ENCODE peak calls at places on chromosomes 11 and 22, in five cellular contexts. P, O, B, D and T are unnamed samples. For H3K4me1, the result is how much of the 10 kb centered on the place peaks cover.

GRCh38 chr22:17844150-17844549 is 69.9 kb upstream of the BID start:
- DNase-seq in P (no peak), O (no peak), B (no peak), D (no peak), T (no peak)

GRCh38 chr11:12429155-12429554 is 51.8 kb downstream of the PARVA start:
- DNase-seq in P (no peak), O (no peak), B (no peak), D (no peak), T (no peak)

GRCh38 chr11:17343907-17344306 is 7.7 kb upstream of the NCR3LG1 start:
- DNase-seq in P (peak), O (peak), B (no peak), D (no peak), T (no peak)

GRCh38 chr22:47172771-47173534 is 410.5 kb downstream of the TBC1D22A start:
- DNase-seq in P (no peak), O (no peak), B (no peak), D (no peak), T (no peak)

GRCh38 chr22:45312856-45313255 is 3.1 kb downstream of the FAM118A start:
- DNase-seq in P (no peak), O (no peak), B (no peak), D (no peak), T (no peak)

GRCh38 chr11:134282121-134283045 is 6.2 kb downstream of the GLB1L3 start:
- DNase-seq in P (no peak), O (no peak), B (no peak), D (no peak), T (peak)

GRCh38 chr11:116852261-116853125 is 15.1 kb upstream of the APOA1 start:
- DNase-seq in P (no peak), O (peak), B (no peak), D (no peak), T (no peak)

GRCh38 chr22:34070051-34070450 is 149.8 kb upstream of the LARGE1 start:
- DNase-seq in P (no peak), O (no peak), B (no peak), D (no peak), T (no peak)

GRCh38 chr11:61129608-61130523 is 27.6 kb downstream of the CD5 start:
- DNase-seq in P (peak), O (peak), B (peak), D (peak), T (peak)

GRCh38 chr22:45235851-45236342 is 4.8 kb downstream of the KIAA0930 start:
- DNase-seq in P (no peak), O (no peak), B (no peak), D (no peak), T (no peak)

GRCh38 chr11:122900803-122901202 is 18.2 kb downstream of the JHY start:
- DNase-seq in P (no peak), O (no peak), B (no peak), D (no peak), T (no peak)

GRCh38 chr11:606245-606644 is 9.5 kb downstream of the IRF7 start:
- DNase-seq in P (no peak), O (peak), B (no peak), D (no peak), T (no peak)

GRCh38 chr11:117172678-117173421 is 5.7 kb upstream of the SIDT2 start:
- DNase-seq in P (no peak), O (no peak), B (peak), D (no peak), T (no peak)

GRCh38 chr11:12246169-12246568 is 131.2 kb upstream of the PARVA start:
- DNase-seq in P (no peak), O (no peak), B (no peak), D (no peak), T (no peak)

GRCh38 chr11:57478971-57479663 is 18.8 kb downstream of the RTN4RL2 start:
- DNase-seq in P (no peak), O (no peak), B (no peak), D (no peak), T (no peak)

GRCh38 chr11:57896641-57897145 is 127.0 kb upstream of the OR9Q1 start:
- DNase-seq in P (no peak), O (no peak), B (no peak), D (no peak), T (no peak)

GRCh38 chr11:8250981-8251620 is 12.6 kb downstream of the LMO1 start:
- DNase-seq in P (no peak), O (no peak), B (no peak), D (no peak), T (no peak)

GRCh38 chr11:59197990-59198389 is 14.7 kb downstream of the MPEG1 start:
- DNase-seq in P (no peak), O (peak), B (no peak), D (peak), T (peak)

GRCh38 chr11:87754685-87755084 is 420.6 kb downstream of the RAB38 start:
- DNase-seq in P (no peak), O (no peak), B (no peak), D (no peak), T (no peak)

GRCh38 chr22:28800308-28801041 is at the start of gene XBP1:
- DNase-seq in P (peak), O (peak), B (peak), D (peak), T (peak)

GRCh38 chr11:65182258-65183170 is 786 bp downstream of the CAPN1 start:
- DNase-seq in P (peak), O (peak), B (no peak), D (no peak), T (no peak)

GRCh38 chr11:876550-876949 is 33.9 kb downstream of the TSPAN4 start:
- DNase-seq in P (no peak), O (peak), B (no peak), D (no peak), T (no peak)

GRCh38 chr22:32016081-32016480 is 27.0 kb upstream of the SLC5A1 start:
- DNase-seq in P (no peak), O (no peak), B (no peak), D (no peak), T (no peak)
- H3K4me1 ChIP-seq in P (under half), O (under half), B (under half), D (under half), T (under half)

DNA sequence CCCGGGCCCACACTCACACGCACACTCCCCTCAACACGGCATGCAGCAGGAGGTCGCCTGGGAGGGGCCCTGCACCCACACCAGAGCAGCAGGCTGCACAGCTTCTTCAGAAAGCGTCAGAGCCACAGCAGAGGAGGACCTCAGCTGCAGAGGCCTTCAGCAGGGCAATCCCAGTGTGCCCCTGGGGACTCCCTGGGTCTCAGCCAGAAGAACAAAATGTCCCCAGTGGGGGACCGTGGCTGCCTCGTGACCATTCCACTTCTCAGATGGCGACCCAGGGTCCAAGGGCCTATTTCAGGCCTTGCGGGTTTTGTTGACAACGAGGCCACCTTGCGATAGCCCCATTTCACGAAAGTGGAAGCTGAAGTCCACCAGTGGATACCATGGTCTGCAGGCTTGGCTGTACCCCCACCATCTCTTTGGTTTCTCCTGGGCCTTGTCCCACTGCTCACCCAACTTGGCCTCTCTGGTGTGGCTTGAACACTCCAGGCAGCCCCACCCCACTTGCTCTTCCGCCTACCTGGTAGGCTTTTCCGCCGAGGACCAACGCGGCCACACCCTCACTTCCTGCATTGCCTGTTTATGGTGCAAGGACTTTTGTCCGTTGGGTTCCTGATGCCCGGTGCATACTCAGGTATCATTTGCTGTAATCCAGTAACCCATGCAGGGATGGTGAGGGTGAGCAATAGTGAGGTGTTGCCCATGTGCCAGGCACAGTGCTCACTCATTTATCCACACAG is 38.1 kb downstream of the MB start:
- DNase-seq in P (no peak), O (no peak), B (no peak), D (no peak), T (no peak)
- H3K27ac ChIP-seq in P (no peak), O (no peak), B (no peak), D (no peak), T (no peak)

GRCh38 chr11:73317373-73317772 is 9.3 kb downstream of the ARHGEF17 start:
- DNase-seq in P (no peak), O (no peak), B (no peak), D (peak), T (no peak)
- H3K4me1 ChIP-seq in P (under half), O (half or more), B (under half), D (half or more), T (half or more)

DNA sequence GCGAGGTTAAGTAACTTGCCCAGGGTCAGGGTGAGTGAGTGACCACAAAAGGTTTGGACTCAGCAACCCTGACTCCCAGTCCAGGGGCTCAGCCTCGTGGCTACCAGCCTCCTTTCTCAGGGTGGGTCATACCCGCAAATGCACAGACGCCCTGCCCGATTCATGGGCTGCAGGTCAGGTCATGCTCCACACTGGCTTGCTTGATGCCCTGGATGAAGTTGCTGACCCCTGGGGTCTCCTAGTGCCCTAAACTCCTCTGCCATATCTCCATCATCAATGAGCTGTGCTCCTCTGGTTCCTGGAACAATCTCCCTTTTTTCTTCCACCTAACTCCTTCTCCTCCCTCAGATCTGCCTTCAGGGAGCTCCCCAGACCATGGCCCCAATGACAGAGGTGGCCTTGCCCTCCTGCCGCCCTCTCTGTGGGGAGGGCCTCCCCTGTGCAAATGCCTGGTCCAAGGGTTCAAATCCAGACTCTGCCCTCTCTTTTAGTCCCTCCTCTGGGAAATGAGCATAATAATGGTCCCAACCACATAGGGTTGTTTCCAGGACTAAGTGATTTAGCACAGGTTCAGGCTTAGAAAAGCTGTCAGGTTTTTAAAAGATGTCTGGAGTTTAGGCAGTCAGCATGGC is 63.4 kb downstream of the CD82 start:
- DNase-seq in P (no peak), O (no peak), B (no peak), D (no peak), T (peak)
- H3K27ac ChIP-seq in P (no peak), O (no peak), B (no peak), D (no peak), T (peak)

DNA sequence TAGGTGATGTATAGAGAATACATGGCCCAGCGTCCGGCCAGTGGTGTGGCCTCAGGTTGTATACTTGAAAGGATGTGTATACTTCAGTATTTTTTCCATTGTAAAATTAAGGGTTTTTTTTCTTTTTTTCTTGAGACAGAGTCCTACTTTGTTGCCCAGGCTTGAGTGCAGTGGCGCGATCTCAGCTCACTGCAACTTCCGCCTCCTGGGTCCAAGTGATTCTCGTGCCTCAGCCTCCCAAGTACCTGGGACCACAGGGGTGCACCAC is 15.8 kb downstream of the ZBTB16 start:
- DNase-seq in P (no peak), O (no peak), B (no peak), D (no peak), T (no peak)
- H3K4me1 ChIP-seq in P (under half), O (under half), B (under half), D (half or more), T (half or more)